ENCODE peak calls at places on chromosomes 7 and 10, in nine cellular contexts. V is frontal cortex; D is Ammon's horn; K is tibial nerve; W is stimulated activated CD4-positive, alpha-beta T cell treated with anti-CD3 and anti-CD28 coated beads, TNF-alpha, amount 100 ng/mL, for 1 hour; Y is right lobe of liver; G is left cardiac atrium; C is mesothelial cell of epicardium; Z is A549. Q is an unnamed sample.

GRCh38 chr10:114970515-114970914 is 32.5 kb downstream of the TRUB1 start:
- DNase-seq in C (no peak), G (no peak), Y (no peak), W (no peak), V (no peak), Z (peak), K (no peak), D (no peak), Q (no peak)

GRCh38 chr10:93826355-93826754 is 67.4 kb upstream of the SLC35G1 start:
- DNase-seq in V (no peak), G (no peak), K (no peak), Z (no peak), W (no peak), C (no peak), Y (no peak), D (no peak), Q (no peak)

GRCh38 chr7:91228927-91229326 is 35.3 kb upstream of the FZD1 start:
- DNase-seq in C (no peak), D (no peak), Y (no peak), Z (no peak), W (no peak), G (no peak), K (no peak), V (no peak), Q (no peak)

GRCh38 chr10:69333205-69333604 is 54.9 kb downstream of the HK1 start:
- DNase-seq in W (no peak), D (peak), V (no peak), Y (no peak), K (no peak), Z (no peak), G (no peak), C (peak), Q (no peak)

GRCh38 chr10:51937736-51938135 is 238.3 kb upstream of the CSTF2T start:
- DNase-seq in V (no peak), W (no peak), C (no peak), K (no peak), Y (no peak), D (no peak), Z (no peak), G (no peak), Q (no peak)

GRCh38 chr7:2541291-2542010 is 13.9 kb downstream of the BRAT1 start:
- DNase-seq in V (no peak), G (peak), Z (no peak), D (no peak), W (no peak), C (no peak), Y (peak), K (no peak), Q (no peak)

GRCh38 chr7:24555184-24555583 is 18.1 kb upstream of the PALS2 start:
- DNase-seq in K (no peak), G (no peak), Z (no peak), W (no peak), Y (no peak), V (no peak), C (no peak), D (no peak), Q (no peak)

GRCh38 chr7:140673063-140673769 is 471 bp downstream of the ADCK2 start:
- DNase-seq in G (peak), C (peak), K (no peak), D (peak), Z (peak), V (peak), Y (peak), W (peak), Q (peak)

GRCh38 chr10:11610151-11610854 is 1.1 kb downstream of the USP6NL start:
- DNase-seq in Z (no peak), K (no peak), W (no peak), G (no peak), V (no peak), Y (no peak), C (no peak), D (no peak), Q (peak)

GRCh38 chr7:106367664-106368063 is 82.9 kb upstream of the NAMPT start:
- DNase-seq in V (no peak), Y (no peak), Z (no peak), C (no peak), G (no peak), K (no peak), D (no peak), W (no peak), Q (no peak)

GRCh38 chr10:110498982-110499795 is 1.5 kb downstream of the DUSP5 start:
- DNase-seq in K (peak), V (no peak), Y (no peak), Z (peak), W (no peak), D (no peak), C (no peak), G (peak), Q (no peak)

GRCh38 chr10:116691544-116692126 is 50.7 kb downstream of the HSPA12A start:
- DNase-seq in G (no peak), K (peak), V (no peak), D (peak), C (no peak), W (no peak), Y (no peak), Z (no peak), Q (no peak)

GRCh38 chr10:131636841-131637724 is 263.7 kb upstream of the PPP2R2D start:
- DNase-seq in D (no peak), W (no peak), K (no peak), C (no peak), Y (no peak), Z (no peak), G (no peak), V (no peak), Q (no peak)

GRCh38 chr7:148665211-148665610 is 33.5 kb upstream of the CUL1 start:
- DNase-seq in Z (no peak), Y (no peak), V (no peak), C (no peak), W (no peak), G (no peak), K (no peak), D (no peak), Q (no peak)

GRCh38 chr7:105779856-105780815 is 96.3 kb downstream of the ATXN7L1 start:
- DNase-seq in G (no peak), Y (no peak), W (no peak), V (no peak), Z (no peak), C (no peak), D (peak), K (no peak), Q (no peak)

GRCh38 chr10:71259815-71260501 is 47.6 kb downstream of the UNC5B start:
- DNase-seq in Z (no peak), C (no peak), K (no peak), D (no peak), V (no peak), G (peak), W (no peak), Y (no peak), Q (no peak)

GRCh38 chr7:73830872-73831655 is at the start of gene CLDN4:
- DNase-seq in C (no peak), Y (no peak), Z (no peak), D (no peak), K (no peak), W (no peak), V (no peak), G (no peak), Q (no peak)

Q was measured in midbrain.